ENCODE peak calls at places on chromosomes 11 and 22, in ten cellular contexts. T is HEK293T; Z is CMK; H is RWPE1; P is amniotic epithelial cell; W is frontal cortex; Q is GM10248; K is activated CD4-positive, alpha-beta T cell treated with anti-CD3 and anti-CD28 coated beads for 48 hours; L is colonic mucosa; C is stimulated activated CD4-positive, alpha-beta T cell treated with anti-CD3 and anti-CD28 coated beads, Interleukin-2, amount 100 ng/mL, for 48 hours. I is an unnamed sample.

GRCh38 chr11:114131366-114131963 is 72.0 kb downstream of the ZBTB16 start:
- DNase-seq in T (no peak), Z (no peak), H (no peak), P (no peak), W (peak), Q (no peak), K (no peak), L (no peak), C (no peak), I (no peak)

GRCh38 chr11:13205446-13205845 is 72.1 kb upstream of the BMAL1 start:
- DNase-seq in T (no peak), Z (no peak), H (no peak), P (no peak), W (no peak), Q (no peak), K (no peak), L (no peak), C (no peak), I (no peak)

GRCh38 chr11:64766881-64767280 is 7.1 kb upstream of the PYGM start:
- DNase-seq in T (no peak), Z (no peak), H (no peak), P (no peak), W (no peak), Q (no peak), K (no peak), L (no peak), C (no peak), I (no peak)

GRCh38 chr22:39527481-39527961 is 5.0 kb downstream of the RPS19BP1 start:
- DNase-seq in T (no peak), Z (no peak), H (no peak), P (no peak), W (no peak), Q (no peak), K (no peak), L (peak), C (no peak), I (peak)

GRCh38 chr11:92848578-92848977 is 120.9 kb upstream of the MTNR1B start:
- DNase-seq in T (no peak), Z (no peak), H (peak), P (no peak), W (no peak), Q (no peak), K (no peak), L (no peak), C (no peak), I (no peak)

GRCh38 chr22:47187558-47187957 is 425.1 kb downstream of the TBC1D22A start:
- DNase-seq in T (no peak), Z (no peak), H (no peak), P (no peak), W (no peak), Q (no peak), K (no peak), L (no peak), C (no peak), I (no peak)

GRCh38 chr11:118224512-118225180 is at the start of gene JAML:
- DNase-seq in T (no peak), Z (no peak), H (no peak), P (no peak), W (no peak), Q (peak), K (peak), L (no peak), C (no peak), I (no peak)

GRCh38 chr11:126477526-126478275 is 122.2 kb downstream of the ST3GAL4 start:
- DNase-seq in T (no peak), Z (peak), H (no peak), P (no peak), W (no peak), Q (no peak), K (peak), L (no peak), C (peak), I (no peak)

GRCh38 chr22:26618487-26618886 is 660 bp upstream of the CRYBB1 start:
- DNase-seq in T (no peak), Z (no peak), H (no peak), P (no peak), W (no peak), Q (no peak), K (no peak), L (no peak), C (no peak), I (no peak)

GRCh38 chr22:23230348-23231068 is 50.2 kb downstream of the BCR start:
- DNase-seq in T (no peak), Z (no peak), H (no peak), P (no peak), W (no peak), Q (no peak), K (no peak), L (no peak), C (no peak), I (no peak)

GRCh38 chr22:50118557-50119168 is 28.9 kb downstream of the MOV10L1 start:
- DNase-seq in T (no peak), Z (peak), H (no peak), P (peak), W (no peak), Q (peak), K (no peak), L (no peak), C (no peak), I (no peak)

GRCh38 chr11:118634435-118635236 is 27.2 kb downstream of the PHLDB1 start:
- DNase-seq in T (peak), Z (no peak), H (peak), P (peak), W (peak), Q (no peak), K (peak), L (peak), C (no peak), I (peak)

GRCh38 chr11:83025267-83025704 is 46.4 kb downstream of the RAB30 start:
- DNase-seq in T (no peak), Z (no peak), H (no peak), P (peak), W (no peak), Q (no peak), K (no peak), L (no peak), C (no peak), I (no peak)

GRCh38 chr22:50087646-50088045 is 2.2 kb upstream of the MOV10L1 start:
- DNase-seq in T (no peak), Z (no peak), H (no peak), P (no peak), W (no peak), Q (no peak), K (no peak), L (no peak), C (no peak), I (no peak)

GRCh38 chr11:78573271-78574035 is 1.2 kb downstream of the NARS2 start:
- DNase-seq in T (no peak), Z (no peak), H (no peak), P (no peak), W (no peak), Q (no peak), K (no peak), L (no peak), C (no peak), I (no peak)

GRCh38 chr22:31093956-31094622 is 13.0 kb downstream of the SMTN start:
- DNase-seq in T (no peak), Z (no peak), H (no peak), P (no peak), W (no peak), Q (no peak), K (no peak), L (no peak), C (no peak), I (no peak)

GRCh38 chr11:99911116-99911515 is 776.0 kb upstream of the ARHGAP42 start:
- DNase-seq in T (no peak), Z (no peak), H (no peak), P (no peak), W (no peak), Q (no peak), K (no peak), L (no peak), C (no peak), I (no peak)

GRCh38 chr22:43151251-43152000 is at the start of gene TSPO:
- DNase-seq in T (peak), Z (peak), H (peak), P (no peak), W (peak), Q (peak), K (peak), L (peak), C (peak), I (peak)

GRCh38 chr11:58502004-58502403 is 5.9 kb downstream of the OR5B21 start:
- DNase-seq in T (no peak), Z (no peak), H (no peak), P (no peak), W (no peak), Q (no peak), K (no peak), L (no peak), C (no peak), I (no peak)

GRCh38 chr11:100434821-100435641 is 252.1 kb upstream of the ARHGAP42 start:
- DNase-seq in T (no peak), Z (no peak), H (no peak), P (no peak), W (no peak), Q (no peak), K (no peak), L (no peak), C (no peak), I (no peak)

GRCh38 chr11:94721565-94722292 is 46.4 kb upstream of the AMOTL1 start:
- DNase-seq in T (no peak), Z (no peak), H (no peak), P (peak), W (no peak), Q (no peak), K (no peak), L (no peak), C (no peak), I (no peak)

GRCh38 chr11:10540546-10540914 is 457 bp downstream of the RNF141 start:
- DNase-seq in T (peak), Z (no peak), H (no peak), P (peak), W (no peak), Q (no peak), K (no peak), L (peak), C (no peak), I (no peak)

GRCh38 chr11:66291303-66291705 is 390 bp upstream of the TMEM151A start:
- DNase-seq in T (no peak), Z (no peak), H (no peak), P (no peak), W (no peak), Q (no peak), K (no peak), L (no peak), C (no peak), I (no peak)

GRCh38 chr11:2369896-2370295 is 7.2 kb upstream of the CD81 start:
- DNase-seq in T (no peak), Z (no peak), H (no peak), P (no peak), W (no peak), Q (no peak), K (no peak), L (no peak), C (no peak), I (no peak)

I was measured in BE2C.